ENCODE peak calls at places on chromosomes 13 and 19, in eight cellular contexts. Z is right cardiac atrium; U is ascending aorta; I is heart right ventricle; K is CD4-positive, alpha-beta memory T cell; G is cardiac muscle cell; L is fibroblast of lung; P is thoracic aorta. Y is an unnamed sample.

GRCh38 chr13:111341886-111342285 is 21.4 kb downstream of the TEX29 start:
- DNase-seq in G (no peak), L (no peak), I (no peak), U (peak; percentile 37), P (no peak), K (no peak), Z (no peak), Y (no peak)

GRCh38 chr13:43374621-43375020 is 351.2 kb downstream of the DNAJC15 start:
- DNase-seq in G (no peak), P (no peak), Z (no peak), I (no peak), K (no peak), U (no peak), L (peak; percentile 89), Y (no peak)

GRCh38 chr13:26718146-26718545 is 42.4 kb downstream of the GPR12 start:
- DNase-seq in K (no peak), I (no peak), P (no peak), Z (no peak), G (no peak), U (no peak), L (no peak), Y (no peak)

GRCh38 chr19:13864223-13864512 is 12.8 kb upstream of the NANOS3 start:
- DNase-seq in I (no peak), Z (no peak), G (no peak), P (no peak), L (no peak), U (no peak), K (peak; percentile 14), Y (no peak)

GRCh38 chr13:49693191-49693733 is 2.0 kb upstream of the EBPL start:
- DNase-seq in L (no peak), K (no peak), P (no peak), Z (no peak), U (no peak), G (no peak), I (no peak), Y (no peak)

GRCh38 chr19:1324792-1325567 is 39.3 kb downstream of the EFNA2 start:
- DNase-seq in Z (peak; percentile 83), U (peak; percentile 75), P (no peak), K (no peak), G (peak; percentile 73), L (peak; percentile 72), I (peak; percentile 65), Y (no peak)

GRCh38 chr13:31699650-31700049 is 39.7 kb upstream of the RXFP2 start:
- DNase-seq in K (no peak), Z (no peak), G (peak; percentile 23), L (no peak), U (no peak), I (no peak), P (no peak), Y (no peak)

GRCh38 chr19:11203194-11204075 is 6.1 kb upstream of the KANK2 start:
- DNase-seq in U (peak; percentile 95), Z (peak; percentile 87), K (no peak), G (peak; percentile 76), I (peak; percentile 81), P (peak; percentile 80), L (peak; percentile 77), Y (no peak)

GRCh38 chr13:98310485-98311199 is 133.6 kb upstream of the RNF113B start:
- DNase-seq in Z (no peak), G (no peak), P (no peak), U (no peak), L (no peak), I (no peak), K (no peak), Y (no peak)

GRCh38 chr19:22606954-22607652 is 27.0 kb upstream of the ZNF492 start:
- DNase-seq in L (no peak), K (no peak), I (no peak), Z (no peak), P (no peak), G (no peak), U (peak; percentile 45), Y (no peak)

GRCh38 chr19:44212865-44213346 is 574 bp downstream of the ZNF227 start:
- DNase-seq in K (no peak), P (no peak), Z (no peak), U (no peak), L (peak; percentile 51), G (no peak), I (no peak), Y (no peak)

GRCh38 chr19:40716031-40716654 is 543 bp downstream of the COQ8B start:
- DNase-seq in I (no peak), K (peak; percentile 19), L (no peak), U (no peak), Z (peak; percentile 41), G (no peak), P (peak; percentile 78), Y (peak; percentile 90)

GRCh38 chr13:41311607-41312500 is 787 bp downstream of the NAA16 start:
- DNase-seq in U (no peak), P (peak; percentile 8), G (peak; percentile 65), K (peak; percentile 59), Z (peak; percentile 51), I (peak; percentile 49), L (peak; percentile 41), Y (no peak)

GRCh38 chr13:50617134-50617721 is 226.3 kb downstream of the DLEU7 start:
- DNase-seq in G (no peak), Z (no peak), P (no peak), U (no peak), K (no peak), I (no peak), L (peak; percentile 84), Y (peak; percentile 12)

GRCh38 chr13:31427151-31427867 is 227.5 kb downstream of the B3GLCT start:
- DNase-seq in K (no peak), G (no peak), U (no peak), Z (no peak), L (no peak), P (no peak), I (no peak), Y (no peak)

DNA sequence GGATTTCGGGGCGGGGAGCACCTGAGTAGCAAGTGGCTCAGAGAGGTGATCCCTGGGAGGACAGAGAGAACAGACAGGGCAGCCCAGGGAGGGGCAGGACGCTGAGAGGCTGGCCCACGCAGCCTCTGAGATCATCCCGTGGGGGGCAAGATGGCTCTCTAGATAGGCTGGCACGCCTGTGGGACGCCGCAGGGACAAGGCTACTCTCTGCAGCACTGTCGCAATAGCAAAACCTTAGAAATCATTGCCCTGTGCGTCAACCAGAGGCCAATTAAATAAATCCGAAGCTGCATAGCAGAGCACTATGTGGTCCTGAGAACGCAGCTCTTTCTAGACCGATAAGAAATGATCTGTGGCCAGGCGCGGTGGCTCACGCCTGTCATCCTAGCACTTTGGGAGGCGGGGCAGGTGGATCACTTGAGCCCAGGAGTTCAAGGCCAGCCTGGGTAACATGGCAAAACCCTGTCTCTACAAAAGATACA is 5.1 kb downstream of the PEX11G start:
- DNase-seq in Z (no peak), U (no peak), P (no peak), I (no peak), L (no peak), G (no peak), K (no peak), Y (no peak)
- H3K4me3 ChIP-seq in Z (no peak overlapping the region), U (no peak overlapping the region), P (no peak overlapping the region), I (no peak overlapping the region), L (no peak overlapping the region), G (no peak overlapping the region), K (no peak overlapping the region), Y (no peak overlapping the region)

GRCh38 chr13:38863536-38863935 is 127.1 kb downstream of the STOML3 start:
- DNase-seq in K (no peak), U (no peak), I (no peak), L (no peak), G (no peak), Z (no peak), P (no peak), Y (no peak)
- H3K27me3 ChIP-seq in K (no peaks in the 10 kb centered on the region), U (no peaks in the 10 kb centered on the region), I (no peaks in the 10 kb centered on the region), L (no peaks in the 10 kb centered on the region), G (no peaks in the 10 kb centered on the region), Z (no peaks in the 10 kb centered on the region), P (no peaks in the 10 kb centered on the region), Y (no peaks in the 10 kb centered on the region)

GRCh38 chr19:12330340-12330739 is 3.1 kb downstream of the ZNF563 start:
- DNase-seq in K (no peak), I (no peak), U (no peak), P (no peak), G (no peak), Z (no peak), L (no peak), Y (no peak)

GRCh38 chr19:12325690-12326089 is 7.7 kb downstream of the ZNF563 start:
- DNase-seq in I (no peak), G (no peak), K (no peak), U (no peak), P (no peak), L (no peak), Z (no peak), Y (no peak)

GRCh38 chr19:12333162-12334159 is at the start of gene ZNF563:
- DNase-seq in L (peak; percentile 87), Z (peak; percentile 98), G (peak; percentile 96), I (peak; percentile 97), U (peak; percentile 99), P (peak; percentile 96), K (peak; percentile 97), Y (peak; percentile 75)

DNA sequence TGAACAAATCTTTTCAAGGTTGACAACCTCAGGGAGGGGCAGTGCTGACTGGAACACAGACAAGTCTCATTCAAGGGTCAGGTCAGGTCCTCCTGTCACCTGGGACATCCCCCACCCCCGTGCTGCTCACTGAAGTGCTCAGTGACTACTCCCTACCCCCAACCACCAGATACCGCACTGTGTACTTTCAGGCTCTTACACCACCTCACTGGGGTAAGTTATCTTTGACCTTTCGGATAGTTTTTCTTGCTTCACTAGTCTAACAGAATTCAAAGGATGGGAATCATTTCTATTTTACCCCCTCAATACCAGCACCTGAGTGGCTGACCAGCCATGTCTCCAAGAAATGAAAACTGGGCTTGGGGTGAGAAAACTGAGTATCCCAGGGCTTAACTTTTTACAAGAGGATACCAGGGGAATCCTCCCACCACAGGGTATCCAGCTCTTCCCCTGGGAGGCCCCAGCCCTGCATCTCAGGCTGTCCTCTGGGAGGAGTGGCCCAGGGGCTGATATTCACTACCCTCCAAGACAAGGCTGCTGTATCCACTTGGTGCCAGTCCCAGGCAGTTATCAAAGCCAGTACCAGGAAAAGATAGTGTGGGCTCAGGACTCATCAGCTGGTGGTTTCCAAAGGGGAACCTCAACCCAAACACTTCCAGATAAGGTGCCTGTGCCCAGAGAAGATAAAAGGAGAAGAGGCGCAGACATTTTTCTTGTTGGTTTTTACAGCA is 2.1 kb downstream of the ZNF563 start:
- DNase-seq in K (peak; percentile 20), P (no peak), L (no peak), Z (no peak), U (no peak), G (peak; percentile 5), I (no peak), Y (no peak)
- H3K4me3 ChIP-seq in K (no peak overlapping the region), P (no peak overlapping the region), L (no peak overlapping the region), Z (no peak overlapping the region), U (no peak overlapping the region), G (no peak overlapping the region), I (no peak overlapping the region), Y (no peak overlapping the region)

DNA sequence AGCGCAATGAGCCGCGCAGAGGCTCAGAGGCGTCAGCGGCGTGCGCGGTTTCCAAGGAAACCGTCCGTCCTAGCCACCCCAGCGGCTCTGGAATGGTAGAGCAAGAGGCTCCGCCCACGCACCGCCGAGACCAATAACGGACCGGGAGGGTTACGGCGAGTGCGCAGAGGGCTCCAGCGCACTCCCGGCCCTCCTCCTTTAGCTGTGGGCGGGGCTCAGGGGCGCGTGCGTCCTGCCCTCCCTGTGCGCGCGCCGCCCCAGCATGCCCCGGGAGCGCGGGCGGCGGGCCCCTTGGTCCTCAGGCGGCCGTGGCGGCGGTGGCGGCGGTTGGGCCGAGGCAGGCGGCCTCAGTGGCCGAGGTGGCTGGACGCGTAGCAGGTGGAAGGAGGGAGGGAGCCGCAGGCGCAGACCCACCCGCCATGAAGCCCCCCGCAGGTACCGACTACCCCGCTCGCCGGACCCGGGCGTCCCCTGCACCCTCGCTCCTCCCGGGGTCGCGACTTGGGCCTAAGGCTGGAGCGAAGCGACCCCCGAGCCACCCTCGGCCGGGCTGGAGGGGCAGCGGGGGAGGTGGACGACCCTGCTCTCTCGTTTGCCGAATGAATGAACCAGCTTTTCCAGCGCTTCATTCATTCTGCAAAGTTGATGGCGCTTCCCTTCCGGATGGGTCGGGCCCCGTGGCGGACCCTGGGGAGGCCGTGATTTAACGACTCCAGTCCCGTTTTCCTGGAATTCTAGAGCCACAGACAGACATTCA is at the start of gene THOP1:
- DNase-seq in K (peak; percentile 98), P (peak; percentile 97), G (peak; percentile 100), I (peak; percentile 99), L (peak; percentile 98), Z (peak; percentile 100), U (peak; percentile 99), Y (peak; percentile 92)
- H3K27me3 ChIP-seq in K (no peaks in the 10 kb centered on the region), P (no peaks in the 10 kb centered on the region), G (no peaks in the 10 kb centered on the region), I (no peaks in the 10 kb centered on the region), L (no peaks in the 10 kb centered on the region), Z (no peaks in the 10 kb centered on the region), U (no peaks in the 10 kb centered on the region), Y (no peaks in the 10 kb centered on the region)